ENCODE peak calls at places on chromosomes 4 and X, in nine cellular contexts. H is GM06990, M is activated B cell treated with CpG ODN at 0.5 μM for 24 hours, D is GM20000, Q is breast epithelium, S is AG09309, Y is A673, J is endodermal cell, K is pancreas. N is an unnamed sample.

GRCh38 chr4:121829511-121829910 is 5.8 kb upstream of the CCNA2 start:
- DNase-seq in Q (no peak), S (no peak), H (no peak), M (no peak), Y (no peak), K (no peak), D (no peak), J (no peak), N (no peak)

GRCh38 chr4:170400346-170400745 is 310.6 kb upstream of the AADAT start:
- DNase-seq in J (peak), D (no peak), K (no peak), H (no peak), S (no peak), Y (no peak), M (no peak), Q (no peak), N (no peak)

GRCh38 chr4:84719115-84719514 is 136.2 kb downstream of the CDS1 start:
- DNase-seq in H (no peak), J (no peak), Q (no peak), D (no peak), Y (no peak), S (no peak), K (no peak), M (no peak), N (peak)

GRCh38 chr4:37687175-37687525 is 974 bp upstream of the RELL1 start:
- DNase-seq in S (no peak), Q (no peak), K (no peak), Y (no peak), H (no peak), J (no peak), D (no peak), M (no peak), N (no peak)

GRCh38 chr4:95728145-95728544 is 111.7 kb upstream of the PDHA2 start:
- DNase-seq in D (no peak), M (no peak), Y (no peak), S (no peak), Q (peak), H (no peak), K (no peak), J (no peak), N (no peak)

GRCh38 chr4:17762705-17763104 is 18.7 kb downstream of the FAM184B start:
- DNase-seq in H (no peak), D (no peak), Y (peak), Q (no peak), K (no peak), S (no peak), M (no peak), J (no peak), N (no peak)

GRCh38 chr4:137608085-137608484 is 75.8 kb upstream of the PCDH18 start:
- DNase-seq in H (no peak), D (no peak), S (no peak), J (no peak), Q (peak), K (no peak), Y (no peak), M (no peak), N (no peak)

GRCh38 chr4:186771624-186772023 is 48.0 kb upstream of the FAT1 start:
- DNase-seq in M (no peak), S (no peak), D (no peak), J (no peak), K (no peak), Y (no peak), H (no peak), Q (no peak), N (no peak)

GRCh38 chrX:123878177-123878576 is 18.3 kb downstream of the XIAP start:
- DNase-seq in Y (no peak), J (no peak), S (no peak), M (no peak), H (no peak), D (no peak), K (no peak), Q (no peak), N (no peak)

GRCh38 chr4:7531640-7531994 is 96.9 kb upstream of the PSAPL1 start:
- DNase-seq in S (no peak), H (no peak), J (peak), M (no peak), D (no peak), K (peak), Y (no peak), Q (no peak), N (no peak)

GRCh38 chr4:69214716-69215115 is at the start of gene UGT2B11:
- DNase-seq in D (no peak), H (no peak), Q (no peak), Y (no peak), K (no peak), S (no peak), M (no peak), J (no peak), N (no peak)

GRCh38 chr4:119671205-119671604 is 42.6 kb upstream of the PDE5A start:
- DNase-seq in S (no peak), D (no peak), J (no peak), Q (no peak), K (no peak), H (no peak), Y (no peak), M (no peak), N (no peak)

GRCh38 chr4:152896819-152897218 is 39.3 kb upstream of the FHDC1 start:
- DNase-seq in Y (no peak), S (peak), K (no peak), H (no peak), Q (no peak), D (no peak), M (no peak), J (no peak), N (peak)

GRCh38 chrX:8245411-8245810 is 74.3 kb upstream of the VCX2 start:
- DNase-seq in K (no peak), Y (no peak), S (no peak), H (no peak), M (no peak), J (peak), Q (no peak), D (no peak), N (no peak)

GRCh38 chrX:82451725-82452124 is 1056.4 kb upstream of the POU3F4 start:
- DNase-seq in D (no peak), J (no peak), Y (no peak), Q (no peak), M (no peak), S (no peak), H (no peak), K (no peak), N (no peak)

GRCh38 chr4:94757192-94758140 is at the start of gene BMPR1B:
- DNase-seq in D (peak), K (peak), M (no peak), H (no peak), Q (no peak), Y (peak), S (peak), J (peak), N (no peak)

GRCh38 chr4:77268108-77268507 is 111.1 kb downstream of the CCNG2 start:
- DNase-seq in J (no peak), H (no peak), S (no peak), Y (no peak), M (no peak), K (no peak), Q (no peak), D (no peak), N (no peak)

GRCh38 chrX:45851434-45851991 is 650.8 kb upstream of the DIPK2B start:
- DNase-seq in Q (no peak), J (peak), K (peak), M (peak), H (no peak), S (no peak), D (peak), Y (peak), N (no peak)

GRCh38 chrX:144327515-144327914 is 443.6 kb downstream of the UBE2NL start:
- DNase-seq in K (no peak), M (no peak), S (peak), D (no peak), H (no peak), Q (no peak), Y (no peak), J (no peak), N (no peak)

GRCh38 chr4:185379326-185380295 is 16.1 kb downstream of the LRP2BP start:
- DNase-seq in J (no peak), Y (no peak), S (no peak), M (no peak), Q (peak), D (no peak), H (no peak), K (peak), N (no peak)

GRCh38 chr4:27084685-27085356 is 224.2 kb downstream of the STIM2 start:
- DNase-seq in Q (no peak), H (peak), Y (peak), M (no peak), J (peak), S (no peak), K (no peak), D (no peak), N (no peak)

GRCh38 chrX:12440245-12440644 is 302.0 kb downstream of the FRMPD4 start:
- DNase-seq in Q (no peak), D (no peak), Y (no peak), H (no peak), S (no peak), M (no peak), J (peak), K (no peak), N (no peak)

GRCh38 chrX:78945186-78945912 is at the start of gene P2RY10:
- DNase-seq in Q (no peak), M (no peak), Y (no peak), K (no peak), S (no peak), H (peak), J (no peak), D (peak), N (no peak)

GRCh38 chr4:155543126-155543765 is 123.4 kb upstream of the GUCY1A1 start:
- DNase-seq in Q (no peak), M (no peak), D (peak), K (no peak), J (no peak), Y (peak), S (no peak), H (peak), N (no peak)

GRCh38 chrX:3191821-3192220 is 150.6 kb downstream of the ARSF start:
- DNase-seq in J (no peak), Y (no peak), S (no peak), D (no peak), H (no peak), Q (no peak), K (no peak), M (no peak), N (no peak)

GRCh38 chr4:128521634-128522253 is 234.1 kb upstream of the PGRMC2 start:
- DNase-seq in M (no peak), Y (no peak), H (no peak), D (no peak), J (no peak), Q (no peak), S (no peak), K (no peak), N (no peak)

GRCh38 chr4:52172166-52172565 is 121.1 kb downstream of the SPATA18 start:
- DNase-seq in Y (no peak), D (no peak), Q (no peak), M (no peak), J (no peak), H (no peak), S (no peak), K (no peak), N (no peak)

GRCh38 chr4:173490817-173491518 is 39.1 kb downstream of the HAND2 start:
- DNase-seq in Q (no peak), S (no peak), J (peak), K (no peak), M (no peak), D (no peak), Y (no peak), H (no peak), N (no peak)

DNA sequence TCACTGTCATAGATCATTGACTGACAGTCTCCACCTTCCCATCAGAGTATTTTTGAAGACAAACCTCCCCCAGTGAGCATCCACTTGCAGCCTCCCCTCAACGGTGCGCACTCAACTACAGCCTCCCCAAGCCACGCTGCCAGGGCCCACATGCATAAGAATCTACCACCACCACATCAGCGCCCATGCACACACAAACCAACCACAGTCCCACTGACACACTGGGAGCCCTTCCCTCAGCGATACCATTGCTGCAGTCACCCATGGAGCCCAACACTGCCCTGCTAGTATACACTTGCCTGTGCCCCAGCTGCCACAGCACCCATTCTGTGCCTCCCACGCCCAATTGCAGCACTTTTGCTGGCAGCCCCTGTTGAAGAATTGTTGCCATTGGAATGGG is 132.9 kb downstream of the CHM start:
- DNase-seq in Q (no peak), M (no peak), J (no peak), K (no peak), H (no peak), D (no peak), Y (no peak), S (no peak), N (no peak)
- TF ChIP-seq CTCF in Q (no peak), M (no peak), J (no peak), K (no peak), H (no peak), D (no peak), Y (no peak), S (no peak), N (no peak)

DNA sequence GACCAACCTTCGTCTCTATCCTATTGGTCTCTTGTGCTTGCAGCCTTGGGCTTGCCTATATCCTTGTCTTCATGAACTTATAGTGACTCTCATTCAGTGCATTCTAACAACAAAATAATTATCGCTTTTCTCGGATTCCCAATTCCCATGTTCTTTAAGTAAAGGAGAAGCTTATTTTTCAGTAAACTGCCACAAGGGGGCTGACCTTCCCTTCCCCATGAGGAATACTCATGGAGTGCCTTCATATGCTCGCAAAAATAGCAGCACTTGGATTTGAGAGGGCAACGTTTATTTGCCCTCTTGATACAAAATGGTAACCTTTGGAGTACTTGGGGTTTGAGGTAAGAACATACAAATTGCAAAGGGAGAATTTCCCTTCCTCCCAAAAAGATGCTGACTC is 183.2 kb upstream of the TENT5D start:
- DNase-seq in M (no peak), J (peak), Y (peak), S (no peak), D (no peak), K (no peak), H (no peak), Q (no peak), N (no peak)
- TF ChIP-seq CTCF in M (no peak), J (peak), Y (peak), S (no peak), D (no peak), K (no peak), H (no peak), Q (no peak), N (no peak)

GRCh38 chr4:113106076-113106475 is 56.6 kb downstream of the ANK2 start:
- DNase-seq in H (no peak), Y (peak), J (no peak), M (no peak), D (peak), K (no peak), S (peak), Q (no peak), N (peak)
- TF ChIP-seq CTCF in H (peak), Y (peak), J (peak), M (no peak), D (no peak), K (peak), S (peak), Q (peak), N (peak)

GRCh38 chr4:138981930-138982390 is 33.6 kb upstream of the NOCT start:
- DNase-seq in J (no peak), K (no peak), S (peak), M (no peak), H (no peak), Q (no peak), Y (no peak), D (no peak), N (peak)
- TF ChIP-seq CTCF in J (peak), K (no peak), S (peak), M (no peak), H (no peak), Q (no peak), Y (no peak), D (no peak), N (peak)

GRCh38 chrX:44203791-44204190 is 139.7 kb downstream of the EFHC2 start:
- DNase-seq in S (no peak), Y (no peak), Q (no peak), H (no peak), J (no peak), M (no peak), D (no peak), K (no peak), N (no peak)
- TF ChIP-seq CTCF in S (peak), Y (peak), Q (no peak), H (peak), J (peak), M (no peak), D (no peak), K (no peak), N (no peak)

GRCh38 chrX:31279359-31279758 is 207.5 kb upstream of the FTHL17 start:
- DNase-seq in H (no peak), D (no peak), J (peak), Q (no peak), K (no peak), S (no peak), Y (peak), M (no peak), N (no peak)
- TF ChIP-seq CTCF in H (peak), D (no peak), J (peak), Q (no peak), K (no peak), S (peak), Y (peak), M (no peak), N (peak)

DNA sequence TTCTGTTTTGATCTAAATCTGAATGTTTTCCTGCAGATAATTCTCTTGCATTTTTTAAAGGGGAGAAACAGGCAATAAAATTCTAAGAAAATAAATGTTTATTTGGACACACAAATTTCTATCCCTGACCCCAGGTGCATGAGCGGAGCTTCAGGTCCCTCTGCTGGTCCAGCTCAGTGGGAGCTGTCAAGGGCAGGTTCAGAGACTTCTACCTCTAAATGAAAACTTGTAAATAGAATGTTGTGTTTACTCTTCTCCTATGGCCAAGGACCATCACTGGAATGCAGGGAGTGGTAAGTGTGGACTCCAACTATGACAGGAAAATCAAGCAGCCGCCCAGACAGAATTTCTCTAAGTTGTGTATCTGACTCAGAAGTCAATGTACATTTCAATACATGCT is 148.6 kb upstream of the TTC29 start:
- DNase-seq in M (no peak), S (no peak), J (peak), K (no peak), Q (no peak), H (no peak), D (no peak), Y (no peak), N (no peak)
- TF ChIP-seq CTCF in M (no peak), S (peak), J (peak), K (no peak), Q (no peak), H (no peak), D (no peak), Y (peak), N (peak)

DNA sequence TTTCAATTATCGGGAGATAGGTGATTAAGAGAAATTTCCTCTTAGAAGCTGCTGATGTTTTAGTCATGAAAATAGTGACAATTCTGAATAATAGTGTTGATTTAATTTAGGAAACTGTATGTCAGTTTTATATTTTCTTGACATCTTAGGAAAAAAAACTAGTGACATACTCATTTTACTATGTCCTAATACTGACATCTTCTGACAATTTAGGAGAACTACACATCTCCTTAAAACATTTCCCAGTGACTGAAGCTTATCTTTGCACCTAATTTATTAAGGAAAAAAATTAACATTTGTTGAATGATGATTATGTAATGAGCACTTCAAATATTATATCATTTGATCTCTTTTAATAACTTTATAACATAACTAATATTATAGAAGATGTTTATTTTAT is 42.0 kb upstream of the RBMXL3 start:
- DNase-seq in K (no peak), H (no peak), M (no peak), Y (peak), Q (no peak), S (no peak), D (no peak), J (no peak), N (no peak)
- TF ChIP-seq CTCF in K (no peak), H (peak), M (no peak), Y (peak), Q (peak), S (peak), D (no peak), J (peak), N (peak)

DNA sequence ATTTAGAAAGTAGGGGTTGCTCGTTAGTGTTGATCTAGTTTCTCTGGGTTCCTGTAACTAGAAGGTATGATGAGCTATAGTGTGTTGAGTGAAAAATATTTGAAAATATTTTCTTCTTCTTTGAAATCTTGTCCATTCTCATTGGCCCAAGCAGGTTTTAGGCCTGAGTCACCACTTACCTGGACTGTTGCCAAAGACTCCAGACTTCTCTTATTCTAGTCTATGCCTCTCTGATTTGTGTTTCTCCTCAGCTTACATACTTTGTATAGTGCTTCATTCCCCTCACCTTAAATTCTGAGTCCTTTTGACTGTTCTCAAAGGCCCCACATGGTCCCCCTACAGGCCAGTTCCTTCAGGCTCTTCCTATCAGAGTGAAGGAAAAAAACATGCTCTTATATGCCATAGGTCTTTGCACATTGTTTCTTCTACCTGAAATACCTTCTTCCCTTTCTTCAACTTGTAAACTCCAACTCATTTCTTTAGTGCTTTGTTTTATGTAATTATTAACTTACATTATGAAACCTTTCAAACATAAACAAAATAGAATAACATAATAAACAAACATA is 258.2 kb downstream of the PPP1R2C start:
- DNase-seq in K (no peak), M (no peak), Y (peak), J (no peak), D (no peak), Q (no peak), S (peak), H (no peak), N (peak)
- TF ChIP-seq CTCF in K (no peak), M (no peak), Y (no peak), J (peak), D (no peak), Q (no peak), S (no peak), H (peak), N (no peak)

DNA sequence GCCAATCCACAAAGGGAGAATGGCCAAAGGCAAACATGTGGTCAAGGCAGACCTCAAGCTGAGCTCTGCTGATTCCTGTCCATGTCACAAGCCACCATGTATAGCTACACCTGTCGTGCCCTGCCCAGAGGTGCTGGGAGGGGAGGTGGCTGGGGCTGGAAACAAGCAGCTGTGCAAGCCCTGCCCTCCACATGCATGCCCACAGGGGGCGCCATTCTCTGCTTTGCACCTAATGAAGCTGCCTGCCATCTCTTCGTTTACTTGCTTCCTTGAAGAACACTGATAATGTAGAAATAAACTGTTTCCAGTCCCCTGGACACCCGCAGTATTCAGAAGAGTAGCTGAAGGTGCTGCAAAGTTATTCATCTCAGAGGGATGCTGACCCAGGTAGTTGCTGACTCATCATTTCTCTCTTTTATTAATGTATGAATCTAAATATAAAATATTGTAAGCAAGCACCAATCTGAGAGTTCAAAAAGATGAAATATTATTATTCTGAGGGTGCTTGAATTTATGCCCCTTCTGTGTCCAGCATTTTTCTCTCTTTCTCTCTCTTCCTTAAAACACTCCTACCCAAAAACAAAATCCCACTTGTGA is 278.6 kb downstream of the ADGRA3 start:
- DNase-seq in Y (peak), M (no peak), H (no peak), D (no peak), S (no peak), Q (no peak), K (peak), J (peak), N (no peak)
- TF ChIP-seq CTCF in Y (peak), M (no peak), H (peak), D (no peak), S (peak), Q (no peak), K (peak), J (peak), N (peak)